ENCODE peak calls at places on chromosome 2, in seven cellular contexts. I is fibroblast of mammary gland; G is CD4-positive, alpha-beta T cell; X is IMR-90; Q is epithelial cell of esophagus; O is AG04449; Z is fibroblast of villous mesenchyme. R is an unnamed sample.

GRCh38 chr2:165067958-165068612 is 112.8 kb upstream of the SLC38A11 start:
- DNase-seq in Q (peak), G (no peak), X (peak), I (peak), Z (peak), O (no peak), R (no peak)

GRCh38 chr2:25690058-25690457 is 16.7 kb upstream of the DTNB start:
- DNase-seq in O (no peak), X (peak), Z (peak), Q (no peak), I (no peak), G (no peak), R (no peak)

GRCh38 chr2:176383836-176384442 is 114.7 kb downstream of the MTX2 start:
- DNase-seq in I (no peak), O (no peak), Q (no peak), X (no peak), G (no peak), Z (no peak), R (no peak)

GRCh38 chr2:241437148-241437547 is 71.2 kb downstream of the STK25 start:
- DNase-seq in X (no peak), Q (no peak), O (no peak), Z (no peak), G (no peak), I (no peak), R (no peak)

GRCh38 chr2:124798551-124798950 is 773.5 kb downstream of the CNTNAP5 start:
- DNase-seq in X (no peak), Q (no peak), G (no peak), I (no peak), O (no peak), Z (no peak), R (no peak)

GRCh38 chr2:159051656-159052055 is 83.2 kb downstream of the TANC1 start:
- DNase-seq in G (no peak), I (peak), O (no peak), X (peak), Z (peak), Q (no peak), R (no peak)

GRCh38 chr2:121066526-121066925 is 218.5 kb downstream of the TFCP2L1 start:
- DNase-seq in Q (no peak), I (no peak), G (no peak), O (no peak), Z (no peak), X (no peak), R (no peak)

GRCh38 chr2:144211826-144212225 is 308.1 kb downstream of the ZEB2 start:
- DNase-seq in G (no peak), Z (no peak), I (peak), O (no peak), Q (no peak), X (no peak), R (no peak)

GRCh38 chr2:239396881-239397681 is 3.7 kb downstream of the HDAC4 start:
- DNase-seq in X (no peak), G (peak), I (no peak), Q (peak), O (no peak), Z (no peak), R (no peak)

GRCh38 chr2:95087379-95087778 is 34.2 kb downstream of the MRPS5 start:
- DNase-seq in O (no peak), G (no peak), Z (no peak), I (no peak), X (no peak), Q (no peak), R (no peak)

GRCh38 chr2:207071820-207072219 is 93.9 kb downstream of the KLF7 start:
- DNase-seq in Z (no peak), O (no peak), G (no peak), Q (no peak), X (no peak), I (no peak), R (no peak)

GRCh38 chr2:160703648-160704585 is 210.3 kb upstream of the RBMS1 start:
- DNase-seq in X (no peak), Q (no peak), Z (no peak), G (no peak), O (no peak), I (no peak), R (peak)

GRCh38 chr2:68366083-68366560 is 1.0 kb downstream of the PLEK start:
- DNase-seq in I (no peak), G (no peak), O (no peak), Q (no peak), Z (no peak), X (no peak), R (no peak)

GRCh38 chr2:10964076-10964812 is 52.5 kb downstream of the KCNF1 start:
- DNase-seq in X (peak), G (no peak), Q (no peak), Z (peak), I (no peak), O (no peak), R (no peak)

GRCh38 chr2:100580474-100581264 is 17.9 kb downstream of the PDCL3 start:
- DNase-seq in Q (no peak), X (no peak), O (no peak), G (peak), I (no peak), Z (no peak), R (no peak)

GRCh38 chr2:136057802-136058140 is 60.2 kb downstream of the CXCR4 start:
- DNase-seq in G (no peak), Q (no peak), X (no peak), I (no peak), O (no peak), Z (no peak), R (no peak)

GRCh38 chr2:37829202-37829601 is 95.9 kb upstream of the RMDN2 start:
- DNase-seq in G (no peak), O (peak), X (peak), I (peak), Z (peak), Q (peak), R (no peak)

GRCh38 chr2:15965564-15966019 is 25.2 kb downstream of the MYCN start:
- DNase-seq in G (peak), O (no peak), X (no peak), Q (no peak), Z (no peak), I (no peak), R (no peak)

GRCh38 chr2:232919151-232919550 is 49.1 kb downstream of the SNORC start:
- DNase-seq in G (no peak), Q (no peak), X (no peak), Z (no peak), O (no peak), I (no peak), R (no peak)

GRCh38 chr2:100779908-100780202 is 40.1 kb upstream of the NPAS2 start:
- DNase-seq in Q (no peak), O (no peak), X (no peak), I (no peak), Z (no peak), G (no peak), R (no peak)

GRCh38 chr2:239765076-239765845 is 259.9 kb downstream of the NDUFA10 start:
- DNase-seq in G (no peak), Z (no peak), Q (no peak), X (no peak), I (no peak), O (no peak), R (no peak)

GRCh38 chr2:65431417-65432226 is 777 bp downstream of the SPRED2 start:
- DNase-seq in Z (peak), X (peak), Q (peak), O (no peak), I (no peak), G (peak), R (no peak)

GRCh38 chr2:96110621-96111256 is 5.6 kb downstream of the ADRA2B start:
- DNase-seq in I (no peak), X (no peak), Z (no peak), Q (no peak), G (no peak), O (no peak), R (no peak)

GRCh38 chr2:174716785-174717184 is 47.5 kb downstream of the CHRNA1 start:
- DNase-seq in O (no peak), Z (no peak), G (no peak), Q (no peak), X (no peak), I (no peak), R (no peak)

GRCh38 chr2:121520641-121520994 is 10.1 kb upstream of the RNU4ATAC start:
- DNase-seq in G (no peak), O (no peak), Z (no peak), I (no peak), X (no peak), Q (no peak), R (no peak)

GRCh38 chr2:218734190-218734975 is 23.7 kb downstream of the TTLL4 start:
- DNase-seq in O (no peak), G (no peak), I (no peak), Q (no peak), X (peak), Z (no peak), R (no peak)

GRCh38 chr2:225122582-225123486 is 80.6 kb upstream of the DOCK10 start:
- DNase-seq in G (no peak), Z (peak), Q (peak), X (peak), O (no peak), I (peak), R (no peak)

GRCh38 chr2:221322741-221323140 is 249.4 kb downstream of the EPHA4 start:
- DNase-seq in G (no peak), Q (no peak), I (no peak), O (no peak), X (no peak), Z (no peak), R (no peak)

GRCh38 chr2:43609304-43609883 is 13.6 kb upstream of the THADA start:
- DNase-seq in I (peak), Q (peak), X (peak), G (no peak), O (no peak), Z (peak), R (no peak)

GRCh38 chr2:236959876-236960275 is 125.8 kb upstream of the COPS8 start:
- DNase-seq in Q (no peak), X (no peak), O (no peak), Z (no peak), G (no peak), I (no peak), R (no peak)

GRCh38 chr2:233455491-233455890 is 101.2 kb downstream of the DGKD start:
- DNase-seq in X (no peak), Q (no peak), O (no peak), Z (no peak), I (no peak), G (no peak), R (no peak)

GRCh38 chr2:79910643-79911042 is 393.9 kb downstream of the LRRTM1 start:
- DNase-seq in Q (no peak), I (no peak), G (no peak), X (no peak), O (no peak), Z (no peak), R (no peak)
- TF ChIP-seq CTCF in Q (no peak), I (no peak), G (no peak), X (no peak), O (no peak), Z (no peak), R (no peak)

GRCh38 chr2:73075477-73076373 is 4.2 kb upstream of the SFXN5 start:
- DNase-seq in Q (peak), I (peak), G (no peak), X (peak), O (no peak), Z (peak), R (no peak)
- TF ChIP-seq CTCF in Q (no peak), I (no peak), G (no peak), X (no peak), O (no peak), Z (no peak), R (no peak)

DNA sequence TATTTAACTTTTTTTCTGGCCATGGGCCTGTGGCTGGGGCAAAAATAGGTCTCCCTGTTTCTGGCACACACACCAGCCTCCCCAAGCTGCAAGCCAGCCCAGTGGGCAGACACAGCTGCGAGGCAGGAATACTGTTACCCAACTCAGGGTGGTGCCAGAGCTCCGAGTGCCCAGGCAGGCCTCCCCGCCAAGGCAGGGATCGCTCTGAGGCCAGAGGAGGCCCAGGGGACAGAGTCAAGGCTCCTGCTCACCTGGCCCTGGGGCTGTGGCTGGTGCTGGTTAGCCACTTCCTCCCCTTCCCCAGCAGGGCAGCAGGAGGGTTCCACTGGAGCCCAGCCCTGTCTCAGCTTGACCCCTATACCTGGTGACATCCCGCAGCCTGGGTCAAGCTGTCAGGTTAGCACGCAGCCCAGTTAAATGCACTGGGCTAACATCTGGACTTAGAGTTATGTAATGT is 67.1 kb upstream of the EPAS1 start:
- DNase-seq in I (no peak), Q (peak), X (no peak), O (no peak), G (no peak), Z (no peak), R (no peak)
- TF ChIP-seq CTCF in I (no peak), Q (peak), X (no peak), O (no peak), G (no peak), Z (no peak), R (no peak)

DNA sequence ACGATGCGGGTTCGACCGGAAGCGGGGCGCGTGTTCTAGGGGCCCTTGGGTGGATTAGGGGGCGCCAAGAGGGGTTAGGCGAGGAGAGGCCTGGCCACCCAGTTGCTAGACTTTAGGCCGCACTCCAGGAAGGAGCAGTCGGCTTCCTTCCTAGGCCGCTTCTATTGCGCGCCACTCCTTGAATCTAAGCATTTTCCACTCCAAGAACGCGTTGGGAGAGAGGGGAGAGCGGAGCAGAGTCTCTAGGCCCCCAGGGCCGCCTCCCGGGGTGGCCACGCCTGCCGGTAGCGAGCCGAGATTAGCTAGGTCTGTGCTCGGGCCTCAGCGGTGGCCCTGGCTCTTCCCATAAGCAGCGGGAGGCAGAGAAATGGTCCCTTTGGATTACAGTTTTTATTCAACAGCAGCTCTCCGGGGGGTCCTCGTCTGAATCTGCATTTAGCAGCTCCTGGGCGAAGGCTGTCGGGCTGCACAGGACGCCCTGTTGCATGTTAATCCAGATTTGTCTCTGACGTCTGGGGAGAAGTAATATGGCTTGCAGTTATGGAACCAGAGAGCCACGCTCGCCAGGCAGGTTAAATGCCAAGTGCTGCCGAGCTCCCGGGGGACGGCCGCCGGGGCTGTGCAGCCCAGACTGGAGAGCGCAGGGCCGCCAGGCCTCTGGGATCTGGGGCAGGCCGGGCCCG is 11.4 kb downstream of the MEIS1 start:
- DNase-seq in Q (peak), X (no peak), Z (peak), I (peak), G (no peak), O (no peak), R (no peak)
- TF ChIP-seq CTCF in Q (no peak), X (no peak), Z (no peak), I (no peak), G (no peak), O (no peak), R (no peak)